ENCODE peak calls at places on chromosomes 7 and 10, in five cellular contexts. X is stimulated activated CD4-positive, alpha-beta T cell treated with anti-CD3 and anti-CD28 coated beads, TNF-alpha, amount 100 ng/mL, for 1 hour; S is NCI-H226; T is AG08395; J is NCI-H460. L is an unnamed sample.

GRCh38 chr10:66555061-66555460 is 370.8 kb upstream of the LRRTM3 start:
- DNase-seq in X (no peak), S (peak; percentile 3), T (no peak), J (no peak), L (no peak)

GRCh38 chr10:86757110-86757790 is 831 bp downstream of the BMPR1A start:
- DNase-seq in X (no peak), S (peak; percentile 52), T (peak; percentile 49), J (peak; percentile 28), L (no peak)

GRCh38 chr10:112006407-112006806 is 177.2 kb downstream of the GPAM start:
- DNase-seq in X (no peak), S (no peak), T (no peak), J (no peak), L (no peak)

GRCh38 chr10:33422779-33423520 is 88.5 kb upstream of the NRP1 start:
- DNase-seq in X (no peak), S (no peak), T (no peak), J (no peak), L (no peak)

GRCh38 chr7:51013861-51014511 is 231.3 kb upstream of the GRB10 start:
- DNase-seq in X (no peak), S (no peak), T (no peak), J (no peak), L (no peak)

GRCh38 chr10:51077507-51077906 is 3.2 kb downstream of the PRKG1 start:
- DNase-seq in X (no peak), S (no peak), T (no peak), J (no peak), L (no peak)

GRCh38 chr10:48533951-48534720 is 70.7 kb downstream of the ARHGAP22 start:
- DNase-seq in X (no peak), S (no peak), T (peak; percentile 58), J (no peak), L (peak; percentile 69)

GRCh38 chr7:344608-344994 is 54.6 kb downstream of the FOXL3 start:
- DNase-seq in X (no peak), S (no peak), T (no peak), J (no peak), L (no peak)

GRCh38 chr7:36526720-36527548 is 137.3 kb downstream of the ANLN start:
- DNase-seq in X (no peak), S (peak; percentile 98), T (peak; percentile 61), J (peak; percentile 66), L (no peak)

GRCh38 chr10:14579405-14579804 is 195.3 kb downstream of the FAM107B start:
- DNase-seq in X (no peak), S (peak; percentile 42), T (no peak), J (no peak), L (no peak)

GRCh38 chr7:2063562-2064360 is 169.0 kb downstream of the MAD1L1 start:
- DNase-seq in X (no peak), S (no peak), T (peak; percentile 85), J (no peak), L (no peak)

GRCh38 chr10:79562135-79562756 is 2.0 kb upstream of the SFTPA2 start:
- DNase-seq in X (peak; percentile 54), S (peak; percentile 22), T (peak; percentile 62), J (peak; percentile 58), L (peak; percentile 83)

GRCh38 chr10:82221750-82222149 is 346.8 kb downstream of the NRG3 start:
- DNase-seq in X (no peak), S (no peak), T (no peak), J (no peak), L (no peak)

GRCh38 chr7:157525501-157525915 is 188.7 kb downstream of the DNAJB6 start:
- DNase-seq in X (no peak), S (no peak), T (no peak), J (no peak), L (no peak)

L was measured in Ammon's horn.